ENCODE peak calls at places on chromosomes 3 and 15, in nine cellular contexts. D is effector memory CD4-positive, alpha-beta T cell; A is head of caudate nucleus; U is activated naive CD4-positive, alpha-beta T cell treated with anti-CD3 and anti-CD28 coated beads, Interleukin-2, amount 10 ng/mL, durations not matched to agents 7 days and 5 days; W is WTC11; K is LHCN-M2; Q is GM20000; L is NCI-H526 treated with DMSO at 0.1 percent for 48 hours; F is ecto neural progenitor cell. V is an unnamed sample.

GRCh38 chr3:126345641-126346460 is 11.4 kb downstream of the KLF15 start:
- DNase-seq in D (no peak), A (peak; percentile 12), U (no peak), W (peak; percentile 3), K (no peak), Q (no peak), L (no peak), F (no peak), V (peak; percentile 68)

GRCh38 chr15:78840661-78841060 is 29.4 kb upstream of the ADAMTS7 start:
- DNase-seq in D (no peak), A (no peak), U (no peak), W (no peak), K (peak; percentile 84), Q (peak; percentile 59), L (no peak), F (no peak), V (peak; percentile 80)

GRCh38 chr3:10480871-10481378 is 24.5 kb downstream of the ATP2B2 start:
- DNase-seq in D (no peak), A (no peak), U (no peak), W (no peak), K (no peak), Q (no peak), L (no peak), F (no peak), V (no peak)

GRCh38 chr3:55486857-55487375 is at the start of gene WNT5A:
- DNase-seq in D (no peak), A (no peak), U (no peak), W (peak; percentile 78), K (peak; percentile 54), Q (no peak), L (no peak), F (peak; percentile 82), V (no peak)

GRCh38 chr15:41940441-41940857 is 31.9 kb downstream of the EHD4 start:
- DNase-seq in D (peak; percentile 46), A (no peak), U (peak; percentile 43), W (no peak), K (peak; percentile 91), Q (no peak), L (no peak), F (no peak), V (no peak)

GRCh38 chr3:181354140-181354539 is 357.6 kb upstream of the SOX2 start:
- DNase-seq in D (no peak), A (no peak), U (no peak), W (no peak), K (no peak), Q (no peak), L (no peak), F (no peak), V (no peak)

GRCh38 chr3:106814231-106814630 is 563.0 kb upstream of the CCDC54 start:
- DNase-seq in D (no peak), A (peak; percentile 25), U (no peak), W (no peak), K (peak; percentile 70), Q (no peak), L (no peak), F (no peak), V (no peak)

GRCh38 chr15:94206463-94207167 is 24.7 kb upstream of the MCTP2 start:
- DNase-seq in D (no peak), A (no peak), U (peak; percentile 53), W (no peak), K (no peak), Q (no peak), L (no peak), F (no peak), V (no peak)

GRCh38 chr3:168273917-168274316 is 178.2 kb upstream of the GOLIM4 start:
- DNase-seq in D (no peak), A (no peak), U (no peak), W (no peak), K (no peak), Q (peak; percentile 40), L (no peak), F (no peak), V (no peak)

GRCh38 chr3:140724856-140725812 is 47.3 kb downstream of the TRIM42 start:
- DNase-seq in D (no peak), A (no peak), U (no peak), W (no peak), K (peak; percentile 8), Q (no peak), L (no peak), F (no peak), V (no peak)

GRCh38 chr3:44105571-44105970 is 136.1 kb upstream of the TOPAZ1 start:
- DNase-seq in D (no peak), A (no peak), U (no peak), W (no peak), K (no peak), Q (no peak), L (no peak), F (no peak), V (no peak)

GRCh38 chr3:126474498-126475410 is 937 bp downstream of the ZXDC start:
- DNase-seq in D (peak; percentile 8), A (peak; percentile 42), U (peak; percentile 56), W (peak; percentile 42), K (peak; percentile 30), Q (peak; percentile 65), L (peak; percentile 31), F (peak; percentile 74), V (peak; percentile 82)

GRCh38 chr3:157785071-157785826 is 282.0 kb upstream of the VEPH1 start:
- DNase-seq in D (no peak), A (no peak), U (no peak), W (no peak), K (peak; percentile 93), Q (no peak), L (peak; percentile 38), F (no peak), V (no peak)

GRCh38 chr15:22806664-22807063 is 20.2 kb downstream of the NIPA1 start:
- DNase-seq in D (no peak), A (peak; percentile 17), U (no peak), W (no peak), K (no peak), Q (no peak), L (no peak), F (no peak), V (no peak)

GRCh38 chr3:156509209-156510174 is 45.4 kb downstream of the SSR3 start:
- DNase-seq in D (no peak), A (no peak), U (no peak), W (no peak), K (peak; percentile 63), Q (peak; percentile 60), L (peak; percentile 42), F (no peak), V (no peak)

GRCh38 chr3:4804161-4805058 is 174.8 kb upstream of the BHLHE40 start:
- DNase-seq in D (no peak), A (no peak), U (no peak), W (no peak), K (no peak), Q (no peak), L (no peak), F (no peak), V (no peak)

GRCh38 chr15:101578443-101578894 is 73.7 kb downstream of the TM2D3 start:
- DNase-seq in D (no peak), A (peak; percentile 52), U (peak; percentile 30), W (peak; percentile 61), K (no peak), Q (peak; percentile 47), L (peak; percentile 5), F (peak; percentile 70), V (no peak)

GRCh38 chr3:198017100-198017499 is 57.1 kb downstream of the LMLN start:
- DNase-seq in D (no peak), A (no peak), U (no peak), W (no peak), K (no peak), Q (no peak), L (no peak), F (no peak), V (no peak)

GRCh38 chr3:150333482-150333881 is 74.6 kb upstream of the TSC22D2 start:
- DNase-seq in D (no peak), A (no peak), U (no peak), W (no peak), K (no peak), Q (no peak), L (no peak), F (no peak), V (no peak)

GRCh38 chr3:86162521-86162920 is 828.4 kb downstream of the VGLL3 start:
- DNase-seq in D (no peak), A (no peak), U (no peak), W (no peak), K (no peak), Q (no peak), L (no peak), F (no peak), V (no peak)

GRCh38 chr3:126556637-126557414 is 1.9 kb downstream of the C3orf22 start:
- DNase-seq in D (no peak), A (peak; percentile 3), U (no peak), W (no peak), K (no peak), Q (no peak), L (no peak), F (no peak), V (no peak)

GRCh38 chr3:28917895-28918294 is 363.0 kb upstream of the RBMS3 start:
- DNase-seq in D (no peak), A (no peak), U (no peak), W (no peak), K (no peak), Q (no peak), L (no peak), F (no peak), V (no peak)

GRCh38 chr3:33074217-33075067 is 22.5 kb downstream of the GLB1 start:
- DNase-seq in D (peak; percentile 27), A (peak; percentile 68), U (peak; percentile 79), W (peak; percentile 79), K (peak; percentile 55), Q (peak; percentile 76), L (no peak), F (peak; percentile 72), V (no peak)

GRCh38 chr15:85763157-85763556 is 31.6 kb downstream of the KLHL25 start:
- DNase-seq in D (no peak), A (no peak), U (no peak), W (no peak), K (peak; percentile 10), Q (no peak), L (no peak), F (no peak), V (no peak)

GRCh38 chr3:39804951-39805350 is 4.5 kb upstream of the MYRIP start:
- DNase-seq in D (no peak), A (no peak), U (no peak), W (no peak), K (no peak), Q (no peak), L (no peak), F (no peak), V (no peak)

GRCh38 chr3:17805461-17805940 is 63.1 kb upstream of the TBC1D5 start:
- DNase-seq in D (no peak), A (no peak), U (no peak), W (no peak), K (no peak), Q (no peak), L (no peak), F (no peak), V (no peak)

GRCh38 chr15:56984681-56985515 is 66.5 kb downstream of the TCF12 start:
- DNase-seq in D (no peak), A (no peak), U (no peak), W (no peak), K (peak; percentile 21), Q (no peak), L (no peak), F (no peak), V (no peak)

GRCh38 chr3:15267502-15267901 is 61.5 kb downstream of the CAPN7 start:
- DNase-seq in D (no peak), A (no peak), U (no peak), W (no peak), K (no peak), Q (no peak), L (no peak), F (no peak), V (peak; percentile 69)

GRCh38 chr15:63463030-63463429 is 41.4 kb upstream of the USP3 start:
- DNase-seq in D (no peak), A (no peak), U (no peak), W (no peak), K (no peak), Q (no peak), L (no peak), F (no peak), V (no peak)

GRCh38 chr3:127539366-127540060 is 51.0 kb downstream of the TPRA1 start:
- DNase-seq in D (no peak), A (no peak), U (no peak), W (no peak), K (no peak), Q (no peak), L (no peak), F (peak; percentile 34), V (no peak)

GRCh38 chr3:69389520-69390248 is 3.8 kb upstream of the FRMD4B start:
- DNase-seq in D (no peak), A (peak; percentile 34), U (no peak), W (no peak), K (no peak), Q (no peak), L (no peak), F (no peak), V (no peak)

V was measured in coronary artery.